ENCODE peak calls at places on chromosomes 1 and 21, in six cellular contexts. I, Q, T, P, F and S are unnamed samples.

GRCh38 chr1:45306319-45306718 is 20.4 kb upstream of the HPDL start:
- ATAC-seq in Q (no peak), T (no peak), P (no peak), F (peak; percentile 54), I (no peak), S (no peak)

GRCh38 chr1:167312871-167313270 is 92.2 kb downstream of the POU2F1 start:
- ATAC-seq in Q (no peak), I (no peak), T (no peak), P (no peak), F (no peak), S (no peak)

GRCh38 chr1:159889202-159889601 is 10.8 kb downstream of the CFAP45 start:
- ATAC-seq in I (no peak), P (no peak), F (peak; percentile 53), T (no peak), Q (no peak), S (no peak)

GRCh38 chr1:114720492-114720891 is 3.9 kb upstream of the NRAS start:
- ATAC-seq in P (no peak), Q (no peak), I (peak; percentile 9), F (no peak), T (no peak), S (no peak)

GRCh38 chr21:28235169-28235892 is 757.3 kb downstream of the LTN1 start:
- ATAC-seq in Q (no peak), F (no peak), P (no peak), T (peak; percentile 88), I (peak; percentile 73), S (peak; percentile 61)

GRCh38 chr1:115373305-115373704 is 35.3 kb upstream of the NGF start:
- ATAC-seq in Q (no peak), F (no peak), P (no peak), I (no peak), T (peak; percentile 57), S (no peak)

GRCh38 chr1:113197662-113198330 is 124.8 kb downstream of the LRIG2 start:
- ATAC-seq in Q (no peak), T (no peak), P (peak; percentile 48), I (no peak), F (no peak), S (no peak)

GRCh38 chr1:177996957-177997356 is 27.1 kb upstream of the SEC16B start:
- ATAC-seq in F (no peak), Q (no peak), P (no peak), I (no peak), T (no peak), S (no peak)

GRCh38 chr1:203672354-203672753 is 45.7 kb downstream of the ATP2B4 start:
- ATAC-seq in I (no peak), P (no peak), T (peak; percentile 52), F (no peak), Q (no peak), S (peak; percentile 66)

GRCh38 chr1:180937624-180938225 is 25.0 kb downstream of the KIAA1614 start:
- ATAC-seq in I (no peak), Q (no peak), F (peak; percentile 8), T (no peak), P (peak; percentile 11), S (no peak)

GRCh38 chr1:116420417-116421200 is 47.6 kb downstream of the ATP1A1 start:
- ATAC-seq in Q (no peak), F (no peak), T (no peak), I (peak; percentile 45), P (peak; percentile 31), S (no peak)

GRCh38 chr1:174217787-174218574 is 58.7 kb downstream of the RABGAP1L start:
- ATAC-seq in Q (peak; percentile 80), T (peak; percentile 70), I (peak; percentile 64), F (peak; percentile 79), P (peak; percentile 90), S (no peak)

GRCh38 chr1:86487805-86488141 is 19.0 kb downstream of the CLCA1 start:
- ATAC-seq in F (no peak), I (no peak), P (no peak), Q (no peak), T (peak; percentile 64), S (peak; percentile 58)

GRCh38 chr21:23861908-23862504 is 1745.3 kb downstream of the MRPL39 start:
- ATAC-seq in I (no peak), F (no peak), Q (no peak), T (no peak), P (no peak), S (no peak)

GRCh38 chr1:29339176-29339575 is 102.9 kb downstream of the PTPRU start:
- ATAC-seq in I (no peak), T (no peak), F (no peak), Q (no peak), P (no peak), S (no peak)

DNA sequence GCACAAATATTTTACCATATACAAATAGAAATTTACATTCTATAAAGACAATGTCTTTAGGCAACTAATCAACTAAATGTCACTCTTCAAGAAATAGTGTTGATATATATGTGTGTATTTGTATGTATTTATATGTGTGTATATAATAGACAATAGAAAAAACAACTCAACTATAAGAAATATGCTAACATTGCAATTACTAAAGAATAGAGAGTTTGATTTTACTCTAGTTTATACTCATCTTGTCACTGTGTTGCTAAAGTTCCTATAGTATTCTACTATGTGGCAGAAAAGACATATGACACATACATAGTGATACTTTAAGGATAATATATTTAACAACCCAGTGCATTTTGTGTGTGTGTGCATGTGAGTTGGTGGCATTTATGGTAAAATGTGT is 1728.3 kb downstream of the PLA2G4A start:
- ATAC-seq in I (no peak), F (no peak), Q (no peak), P (no peak), T (no peak), S (no peak)
- TF ChIP-seq EP300 in I (no peak), F (no peak), Q (no peak), P (no peak), T (no peak), S (no peak)

GRCh38 chr1:154404984-154405761 is at the start of gene IL6R:
- ATAC-seq in F (peak; percentile 52), T (peak; percentile 94), P (peak; percentile 87), I (peak; percentile 83), Q (peak; percentile 88), S (peak; percentile 94)
- TF ChIP-seq EP300 in F (no peak), T (no peak), P (peak; percentile 14), I (peak; percentile 23), Q (no peak), S (no peak)

DNA sequence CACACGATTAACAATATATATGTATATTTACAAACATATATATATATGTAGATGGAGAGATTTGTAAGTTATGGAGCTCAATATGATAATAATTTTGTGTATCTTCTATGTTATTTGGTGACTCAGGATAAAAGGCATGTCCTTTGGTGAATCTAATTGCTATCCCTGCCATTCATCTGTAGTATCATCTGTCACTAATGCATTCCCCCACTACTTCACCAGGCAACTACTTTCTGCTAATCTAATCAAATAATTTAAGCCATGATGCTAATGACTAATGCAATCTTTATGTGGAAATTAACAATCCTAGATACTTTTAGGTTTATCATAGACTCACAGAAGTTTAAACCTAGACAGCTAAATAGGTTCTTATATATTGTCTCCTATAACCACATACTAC is 1074.5 kb downstream of the PLA2G4A start:
- ATAC-seq in Q (no peak), I (no peak), T (no peak), P (no peak), F (no peak), S (no peak)
- TF ChIP-seq EP300 in Q (no peak), I (no peak), T (no peak), P (no peak), F (no peak), S (no peak)

DNA sequence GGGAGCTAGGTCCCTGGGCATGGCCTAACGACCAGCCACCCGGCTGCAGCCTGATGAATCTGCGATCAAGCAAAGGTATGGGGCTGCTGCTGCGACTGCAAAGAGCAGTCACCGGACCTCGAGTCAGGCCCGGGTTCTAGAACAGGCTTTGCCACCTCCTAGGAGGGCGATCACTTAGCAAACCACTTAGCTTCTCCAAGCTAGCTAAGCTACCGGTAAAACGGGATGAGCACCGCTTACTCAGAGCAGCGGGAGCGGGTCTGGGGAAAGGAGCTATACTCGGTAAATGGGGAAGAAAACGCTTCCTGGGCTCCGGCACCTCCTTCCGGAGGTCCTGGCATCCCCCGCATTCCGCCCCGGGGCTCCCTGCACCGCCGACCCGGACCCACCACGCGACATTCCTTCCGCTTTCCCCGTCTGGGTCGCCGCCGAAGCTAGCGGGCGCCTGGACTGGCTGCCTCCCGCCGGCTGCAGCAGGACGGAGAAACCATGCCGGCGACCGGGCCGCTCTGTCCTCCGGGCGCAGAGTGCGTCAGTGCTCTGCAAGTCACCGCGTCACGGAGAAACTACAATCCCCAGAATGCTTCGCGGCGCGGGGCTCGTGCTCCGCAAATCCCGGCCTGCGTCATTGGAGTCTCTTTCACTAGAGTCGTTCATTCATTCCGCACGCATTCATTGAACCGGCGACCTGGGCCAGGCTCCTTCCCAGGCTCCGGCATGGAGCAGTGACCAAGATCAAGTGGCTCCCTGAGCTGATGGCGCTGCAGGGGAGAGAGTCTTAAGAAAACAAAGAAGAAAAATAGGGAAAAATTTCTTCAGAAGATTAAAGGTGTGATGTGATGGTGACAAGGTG is at the start of gene LSM10:
- ATAC-seq in Q (peak; percentile 97), P (peak; percentile 89), I (peak; percentile 66), T (peak; percentile 96), F (peak; percentile 95), S (peak; percentile 97)
- TF ChIP-seq EP300 in Q (no peak), P (no peak), I (no peak), T (no peak), F (no peak), S (no peak)

GRCh38 chr1:81458186-81458585 is 342.5 kb upstream of the ADGRL2 start:
- ATAC-seq in P (no peak), T (no peak), F (no peak), I (no peak), Q (no peak), S (no peak)

GRCh38 chr1:81459043-81459442 is 341.7 kb upstream of the ADGRL2 start:
- ATAC-seq in F (no peak), Q (no peak), I (no peak), T (no peak), P (no peak), S (no peak)

GRCh38 chr1:81466970-81467369 is 333.8 kb upstream of the ADGRL2 start:
- ATAC-seq in Q (no peak), I (no peak), T (no peak), F (no peak), P (no peak), S (no peak)

GRCh38 chr1:81467433-81467832 is 333.3 kb upstream of the ADGRL2 start:
- ATAC-seq in T (no peak), Q (no peak), F (no peak), I (no peak), P (no peak), S (no peak)

DNA sequence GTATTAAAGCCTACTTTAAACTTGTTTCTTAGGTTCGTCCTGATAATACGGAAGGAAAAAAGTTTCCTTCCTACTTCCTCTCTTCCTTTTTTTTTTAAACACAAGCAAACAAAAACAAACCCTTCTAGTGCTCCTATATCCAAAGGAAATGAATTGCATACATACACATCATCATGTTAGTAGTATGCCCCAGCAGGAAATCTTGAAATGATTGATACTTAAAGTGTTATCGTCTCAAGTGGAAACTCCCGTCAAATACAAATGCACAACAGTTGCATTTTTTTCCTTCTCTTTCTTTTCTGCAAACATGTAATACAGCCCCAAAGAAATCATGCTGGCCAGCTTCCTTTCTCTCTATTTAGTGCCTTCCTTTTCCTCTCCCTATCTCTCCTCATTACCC is 336.8 kb upstream of the ADGRL2 start:
- ATAC-seq in I (no peak), Q (no peak), T (no peak), P (no peak), F (no peak), S (no peak)
- TF ChIP-seq EP300 in I (no peak), Q (no peak), T (no peak), P (no peak), F (no peak), S (no peak)